ENCODE peak calls at places on chromosome 22, in seven cellular contexts. M is hepatic stellate cell, N is anterior cingulate cortex, K is RPMI7951, Z is dorsolateral prefrontal cortex, A is NCI-H345, I is NCI-H1105 treated with DMSO at 0.1 percent for 48 hours. W is an unnamed sample.

GRCh38 chr22:33898121-33898520 is 22.2 kb downstream of the LARGE1 start:
- DNase-seq in M (no peak), N (no peak), K (no peak), Z (no peak), A (no peak), I (no peak), W (no peak)

GRCh38 chr22:23396362-23397007 is 183.6 kb downstream of the IGLL1 start:
- DNase-seq in M (no peak), N (no peak), K (no peak), Z (no peak), A (no peak), I (no peak), W (no peak)

GRCh38 chr22:34914871-34915270 is 151.1 kb upstream of the ISX start:
- DNase-seq in M (no peak), N (no peak), K (no peak), Z (no peak), A (no peak), I (no peak), W (peak)

GRCh38 chr22:32546480-32546879 is 71.9 kb downstream of the FBXO7 start:
- DNase-seq in M (no peak), N (no peak), K (peak), Z (no peak), A (no peak), I (no peak), W (no peak)

GRCh38 chr22:31488988-31489617 is 539 bp downstream of the EIF4ENIF1 start:
- DNase-seq in M (peak), N (no peak), K (peak), Z (peak), A (no peak), I (no peak), W (no peak)

GRCh38 chr22:39698106-39698505 is 127.6 kb downstream of the CACNA1I start:
- DNase-seq in M (no peak), N (no peak), K (no peak), Z (no peak), A (no peak), I (no peak), W (no peak)

GRCh38 chr22:38549106-38549884 is 20.7 kb downstream of the DMC1 start:
- DNase-seq in M (no peak), N (no peak), K (no peak), Z (no peak), A (no peak), I (no peak), W (no peak)

GRCh38 chr22:16594026-16594425 is 1.4 kb upstream of the CCT8L2 start:
- DNase-seq in M (no peak), N (no peak), K (no peak), Z (no peak), A (no peak), I (no peak), W (no peak)

GRCh38 chr22:45895436-45896152 is 81.4 kb downstream of the WNT7B start:
- DNase-seq in M (no peak), N (no peak), K (no peak), Z (no peak), A (no peak), I (no peak), W (no peak)

GRCh38 chr22:38353701-38354100 is 36.5 kb upstream of the CSNK1E start:
- DNase-seq in M (no peak), N (no peak), K (no peak), Z (no peak), A (no peak), I (no peak), W (no peak)